ENCODE peak calls at places on chromosomes 13 and 19, in six cellular contexts. I, F, U, Z, T and N are unnamed samples.

GRCh38 chr19:3285647-3286176 is 61.3 kb downstream of the CELF5 start:
- DNase-seq in T (no peak), I (no peak), F (no peak), Z (peak), U (no peak), N (no peak)

GRCh38 chr13:88648598-88649373 is 977.6 kb downstream of the SLITRK5 start:
- DNase-seq in F (no peak), I (no peak), T (no peak), U (no peak), Z (no peak), N (no peak)

GRCh38 chr19:7391218-7391670 is 42.5 kb downstream of the ARHGEF18 start:
- DNase-seq in I (no peak), T (peak), F (no peak), U (no peak), Z (peak), N (peak)

GRCh38 chr19:39246951-39247669 is 1.5 kb downstream of the IFNL4 start:
- DNase-seq in T (no peak), U (no peak), I (no peak), F (peak), Z (no peak), N (no peak)

GRCh38 chr19:51090471-51090870 is 7.8 kb upstream of the KLK14 start:
- DNase-seq in Z (no peak), U (no peak), F (no peak), T (no peak), I (no peak), N (no peak)

GRCh38 chr13:100566543-100566942 is 22.0 kb downstream of the GGACT start:
- DNase-seq in U (no peak), F (no peak), I (no peak), T (no peak), Z (no peak), N (peak)

GRCh38 chr13:60619461-60619860 is 222.4 kb downstream of the TDRD3 start:
- DNase-seq in Z (no peak), F (no peak), I (no peak), U (no peak), T (no peak), N (no peak)

GRCh38 chr19:14544977-14545715 is 15.8 kb downstream of the TECR start:
- DNase-seq in I (peak), T (peak), F (no peak), U (no peak), Z (no peak), N (no peak)

GRCh38 chr13:113666324-113666660 is 727 bp upstream of the GRK1 start:
- DNase-seq in T (no peak), F (peak), I (no peak), U (no peak), Z (no peak), N (no peak)

GRCh38 chr19:4215807-4216206 is 13.5 kb upstream of the EBI3 start:
- DNase-seq in T (no peak), I (no peak), U (no peak), Z (no peak), F (no peak), N (no peak)

GRCh38 chr13:114097504-114097892 is 34.9 kb downstream of the RASA3 start:
- DNase-seq in I (no peak), U (no peak), F (no peak), Z (no peak), T (no peak), N (no peak)

GRCh38 chr19:2747349-2747748 is 7.5 kb upstream of the SLC39A3 start:
- DNase-seq in F (no peak), Z (no peak), U (no peak), T (no peak), I (no peak), N (no peak)

GRCh38 chr13:65724261-65724660 is 1505.9 kb downstream of the PCDH9 start:
- DNase-seq in F (no peak), I (no peak), U (peak), Z (peak), T (no peak), N (no peak)

GRCh38 chr13:31982124-31982523 is 49.5 kb upstream of the FRY start:
- DNase-seq in Z (no peak), F (no peak), I (no peak), U (peak), T (no peak), N (peak)

GRCh38 chr13:85729296-85729695 is 69.9 kb downstream of the SLITRK6 start:
- DNase-seq in F (no peak), T (peak), I (no peak), U (no peak), Z (peak), N (peak)

GRCh38 chr13:50915562-50915961 is 6.0 kb downstream of the RNASEH2B start:
- DNase-seq in I (no peak), U (no peak), Z (no peak), T (no peak), F (no peak), N (no peak)

GRCh38 chr13:34257980-34258379 is 440.0 kb downstream of the RFC3 start:
- DNase-seq in T (no peak), I (no peak), Z (no peak), F (no peak), U (no peak), N (no peak)

GRCh38 chr19:31705656-31706055 is 356.4 kb upstream of the TSHZ3 start:
- DNase-seq in Z (no peak), F (no peak), T (no peak), I (no peak), U (no peak), N (no peak)